ENCODE peak calls at places on chromosome 20, in nine cellular contexts. X, W, M, A, B, S, I, Q and L are unnamed samples.

GRCh38 chr20:59845472-59845871 is 88.0 kb downstream of the SYCP2 start:
- DNase-seq in M (no peak), A (no peak), Q (no peak), W (no peak), X (no peak), S (no peak), B (no peak), I (no peak), L (no peak)

GRCh38 chr20:37534401-37535157 is 6.9 kb upstream of the BLCAP start:
- DNase-seq in X (peak), M (peak), W (peak), B (peak), S (peak), I (peak), A (no peak), Q (peak), L (no peak)

GRCh38 chr20:48556956-48557355 is 270.8 kb downstream of the PREX1 start:
- DNase-seq in M (no peak), X (no peak), A (no peak), Q (no peak), S (no peak), B (no peak), I (no peak), W (no peak), L (no peak)

GRCh38 chr20:35739294-35740163 is 2.5 kb downstream of the RBM39 start:
- DNase-seq in B (no peak), X (no peak), I (no peak), Q (no peak), M (peak), A (no peak), W (peak), S (no peak), L (no peak)

GRCh38 chr20:63502671-63503172 is 3.8 kb upstream of the EEF1A2 start:
- DNase-seq in M (no peak), A (no peak), B (peak), S (no peak), I (no peak), X (no peak), Q (no peak), W (no peak), L (no peak)

GRCh38 chr20:52422574-52423463 is 231.2 kb upstream of the ZFP64 start:
- DNase-seq in S (no peak), M (no peak), A (no peak), B (no peak), W (no peak), Q (no peak), X (no peak), I (no peak), L (no peak)

GRCh38 chr20:37940161-37940560 is 37.2 kb downstream of the VSTM2L start:
- DNase-seq in Q (no peak), I (no peak), S (no peak), X (no peak), A (no peak), W (no peak), M (no peak), B (no peak), L (no peak)

GRCh38 chr20:34595377-34596184 is 37.1 kb downstream of the MAP1LC3A start:
- DNase-seq in W (no peak), B (no peak), M (no peak), I (no peak), X (no peak), A (no peak), S (no peak), Q (no peak), L (no peak)

GRCh38 chr20:49713779-49714712 is at the start of gene B4GALT5:
- DNase-seq in Q (peak), M (peak), S (peak), X (peak), W (peak), A (peak), I (peak), B (peak), L (peak)

GRCh38 chr20:49712118-49712517 is 1.6 kb downstream of the B4GALT5 start:
- DNase-seq in S (no peak), Q (no peak), M (no peak), A (no peak), W (no peak), B (no peak), X (no peak), I (no peak), L (no peak)

GRCh38 chr20:49715466-49715865 is 1.8 kb upstream of the B4GALT5 start:
- DNase-seq in A (no peak), W (no peak), S (no peak), Q (no peak), I (no peak), B (no peak), M (no peak), X (no peak), L (no peak)

GRCh38 chr20:49711331-49711987 is 2.2 kb downstream of the B4GALT5 start:
- DNase-seq in W (no peak), A (no peak), B (no peak), X (no peak), M (no peak), S (no peak), I (no peak), Q (no peak), L (no peak)

DNA sequence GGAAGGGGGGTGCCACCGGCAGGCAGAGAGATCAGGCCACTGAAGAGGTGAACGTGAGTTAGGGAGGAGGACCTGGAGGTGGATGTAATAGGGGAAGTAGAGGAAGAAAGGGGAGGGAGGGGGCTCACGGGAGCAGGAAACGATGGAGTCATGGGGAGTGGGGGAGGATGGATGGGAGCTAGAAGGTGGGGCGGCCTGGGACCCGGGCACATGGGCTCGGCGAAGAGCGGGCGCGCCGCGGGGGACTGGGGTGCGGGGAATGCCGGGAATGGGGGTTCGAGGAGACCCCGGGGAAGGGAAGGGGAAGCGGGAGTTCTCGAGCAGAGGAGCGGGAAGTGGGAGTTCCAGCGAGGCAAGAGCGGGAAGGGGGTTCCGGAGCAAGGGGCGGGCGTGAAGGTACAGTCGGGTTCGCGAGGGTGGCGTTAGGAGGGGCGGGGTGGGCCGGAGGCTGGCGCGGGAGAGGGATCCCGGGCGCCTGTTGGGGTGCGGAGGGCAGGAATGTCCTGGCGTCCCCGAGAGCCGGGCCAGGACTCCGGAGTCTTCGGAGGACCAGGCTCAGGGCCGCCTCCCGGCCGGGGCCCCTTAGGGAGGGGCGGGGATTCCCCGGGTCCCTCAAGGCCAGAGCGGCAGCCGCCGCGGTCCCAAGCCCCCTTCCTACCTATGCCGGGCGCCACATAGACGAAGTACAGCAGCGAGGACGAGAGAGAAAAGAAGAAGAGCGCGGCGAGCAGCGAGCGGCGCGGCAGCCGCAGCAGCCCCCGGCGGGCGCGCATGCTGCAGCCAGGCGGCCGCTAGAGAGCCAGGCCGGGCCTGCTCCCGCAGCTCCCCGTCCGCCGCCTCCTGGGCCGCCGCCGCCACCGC is 530 bp downstream of the B4GALT5 start:
- DNase-seq in W (peak), B (peak), Q (peak), M (no peak), A (no peak), I (no peak), X (peak), S (peak), L (peak)
- TF ChIP-seq POLR2A in W (no peak), B (no peak), Q (no peak), M (no peak), A (no peak), I (no peak), X (no peak), S (no peak), L (no peak)

GRCh38 chr20:3228750-3229032 is 10.3 kb downstream of the SLC4A11 start:
- DNase-seq in M (no peak), S (no peak), W (no peak), Q (no peak), A (no peak), I (no peak), X (no peak), B (no peak), L (no peak)

GRCh38 chr20:3226864-3227263 is 12.1 kb downstream of the SLC4A11 start:
- DNase-seq in W (no peak), I (no peak), B (no peak), Q (no peak), M (no peak), A (no peak), S (no peak), X (no peak), L (no peak)

GRCh38 chr20:3227511-3227910 is 11.5 kb downstream of the SLC4A11 start:
- DNase-seq in B (no peak), A (no peak), I (no peak), Q (no peak), W (no peak), M (no peak), X (no peak), S (no peak), L (no peak)

GRCh38 chr20:3229158-3229557 is 9.8 kb downstream of the SLC4A11 start:
- DNase-seq in B (no peak), M (no peak), A (no peak), S (no peak), X (no peak), Q (no peak), I (no peak), W (no peak), L (no peak)

DNA sequence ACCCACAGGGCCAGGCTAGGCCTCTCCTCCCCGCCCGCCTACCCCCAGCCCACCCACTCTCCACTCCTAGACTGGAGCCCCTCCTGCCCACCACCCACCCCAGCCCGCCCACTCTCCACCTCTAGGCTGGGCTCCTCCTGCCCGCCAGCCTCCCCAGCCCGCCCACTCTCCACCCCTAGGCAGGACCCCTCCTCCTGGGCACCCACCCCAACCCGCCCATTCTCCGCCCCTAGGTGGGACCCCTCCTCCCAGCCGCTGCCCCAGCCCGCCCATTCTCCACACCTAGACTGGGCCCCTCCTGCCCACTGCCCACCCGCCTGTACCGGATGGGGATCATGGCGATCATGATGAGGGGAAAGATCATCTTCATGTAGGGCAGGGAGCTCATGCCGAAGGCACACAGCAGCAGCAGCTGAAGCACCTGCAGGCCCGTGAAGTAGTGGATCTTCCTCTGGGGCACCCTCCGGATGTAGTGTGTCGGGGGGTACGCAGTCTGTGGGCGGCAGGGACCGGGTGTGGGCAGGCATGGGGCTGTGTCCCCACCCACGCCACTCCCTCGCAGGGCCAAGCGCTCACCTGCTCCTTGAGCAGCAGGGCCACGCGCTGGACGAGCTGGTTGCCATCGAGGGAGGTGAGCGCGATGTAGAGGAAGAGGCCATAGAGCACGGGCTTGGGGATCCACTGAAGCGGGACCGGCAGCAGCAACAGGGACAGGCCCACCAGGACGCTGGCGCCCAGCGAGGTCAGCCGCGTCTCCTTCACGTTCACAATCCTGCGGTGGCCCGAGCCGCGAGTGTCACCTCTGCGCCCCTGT is 10.8 kb downstream of the SLC4A11 start:
- DNase-seq in M (no peak), I (no peak), X (no peak), Q (no peak), S (no peak), W (no peak), A (no peak), B (no peak), L (no peak)
- TF ChIP-seq POLR2A in M (no peak), I (no peak), X (no peak), Q (no peak), S (no peak), W (no peak), A (no peak), B (no peak), L (no peak)

DNA sequence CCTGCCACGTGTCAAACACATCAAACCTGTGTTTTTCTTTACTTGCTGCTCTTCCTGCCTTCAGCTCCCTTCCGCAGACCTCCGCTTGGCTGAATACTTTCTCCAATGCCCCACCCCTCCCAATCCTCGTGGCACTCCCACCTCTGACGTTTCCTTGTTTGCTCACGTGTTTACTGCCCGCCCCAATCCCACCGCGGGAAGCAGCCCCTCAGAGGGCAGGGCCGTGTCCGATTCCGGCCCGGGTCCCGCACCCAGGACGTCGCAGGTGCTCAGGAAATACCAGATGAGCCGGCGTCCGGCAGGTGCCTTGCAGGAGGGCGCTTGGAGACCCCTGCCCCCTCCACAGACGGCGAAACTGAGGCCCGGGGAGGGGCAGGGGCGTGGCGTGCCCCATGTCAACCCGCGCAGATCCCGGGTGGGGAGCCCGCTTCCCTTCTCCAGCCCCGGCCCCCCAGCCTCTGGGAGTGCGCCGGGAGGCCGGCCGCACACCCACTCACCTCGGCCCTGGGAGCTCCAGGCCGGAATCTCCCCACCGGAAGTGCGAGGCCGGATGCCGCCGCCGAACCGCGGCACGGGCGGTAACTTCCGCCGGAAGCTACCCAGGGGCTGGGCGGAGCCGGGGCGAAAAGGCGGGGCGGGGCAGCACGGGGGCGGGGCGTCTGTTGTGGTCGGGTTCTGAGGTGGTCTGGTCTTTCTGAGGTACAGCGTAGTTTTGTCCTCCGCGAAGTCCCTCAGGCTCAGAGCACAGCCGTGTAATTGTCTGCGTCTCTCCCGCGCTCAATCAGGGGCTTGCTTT is 42.3 kb downstream of the ELMO2 start:
- DNase-seq in W (peak), M (peak), X (peak), Q (peak), B (peak), A (peak), I (peak), S (peak), L (peak)
- TF ChIP-seq POLR2A in W (peak), M (peak), X (peak), Q (peak), B (peak), A (peak), I (no peak), S (peak), L (peak)

GRCh38 chr20:13995086-13995665 is at the start of gene MACROD2:
- DNase-seq in Q (peak), M (peak), A (peak), S (peak), W (peak), X (peak), I (peak), B (peak), L (no peak)
- TF ChIP-seq POLR2A in Q (no peak), M (peak), A (peak), S (peak), W (no peak), X (no peak), I (peak), B (peak), L (no peak)

GRCh38 chr20:23358923-23359572 is 2.9 kb upstream of the GZF1 start:
- DNase-seq in W (no peak), S (no peak), X (no peak), Q (no peak), I (no peak), M (no peak), A (no peak), B (peak), L (no peak)

GRCh38 chr20:23357767-23358562 is 4.0 kb upstream of the GZF1 start:
- DNase-seq in A (peak), I (peak), X (peak), B (peak), S (peak), M (peak), W (peak), Q (peak), L (peak)

GRCh38 chr20:23358563-23358906 is 3.4 kb upstream of the GZF1 start:
- DNase-seq in Q (no peak), S (no peak), W (no peak), A (no peak), B (no peak), X (no peak), I (no peak), M (no peak), L (no peak)

GRCh38 chr20:23361108-23361650 is 803 bp upstream of the GZF1 start:
- DNase-seq in B (peak), A (no peak), X (peak), Q (no peak), W (peak), I (no peak), M (peak), S (no peak), L (no peak)

GRCh38 chr20:23356203-23356602 is 5.6 kb downstream of the NXT1 start:
- DNase-seq in S (no peak), W (no peak), X (no peak), Q (no peak), A (no peak), M (no peak), I (no peak), B (no peak), L (no peak)
- TF ChIP-seq POLR2A in S (no peak), W (peak), X (no peak), Q (no peak), A (no peak), M (no peak), I (no peak), B (no peak), L (no peak)